ENCODE peak calls at places on chromosomes 2 and 18, in eight cellular contexts. L is CD4-positive, alpha-beta T cell; K is naive thymus-derived CD8-positive, alpha-beta T cell; O is nucleus accumbens; X is left lobe of liver; G is activated T-cell treated with anti-CD3 and anti-CD28 coated beads for 1 hour; M is HCT116; E is PC-3. A is an unnamed sample.

GRCh38 chr2:236742936-236743622 is 173.5 kb downstream of the ACKR3 start:
- DNase-seq in L (no peak), K (no peak), O (no peak), X (no peak), G (no peak), M (no peak), E (no peak), A (no peak)

GRCh38 chr18:28357785-28358401 is 181.0 kb upstream of the CDH2 start:
- DNase-seq in L (no peak), K (no peak), O (no peak), X (no peak), G (no peak), M (peak; percentile 18), E (peak; percentile 22), A (no peak)

GRCh38 chr2:1876352-1876751 is 132.0 kb upstream of the PXDN start:
- DNase-seq in L (no peak), K (no peak), O (no peak), X (no peak), G (no peak), M (no peak), E (no peak), A (no peak)

GRCh38 chr2:235963853-235964577 is 204.2 kb downstream of the GBX2 start:
- DNase-seq in L (no peak), K (no peak), O (no peak), X (no peak), G (no peak), M (no peak), E (no peak), A (no peak)

GRCh38 chr2:17621781-17622180 is 81.3 kb downstream of the VSNL1 start:
- DNase-seq in L (no peak), K (no peak), O (no peak), X (no peak), G (no peak), M (no peak), E (peak; percentile 46), A (no peak)

GRCh38 chr18:74625157-74625556 is 27.5 kb downstream of the ZNF407 start:
- DNase-seq in L (no peak), K (no peak), O (no peak), X (no peak), G (no peak), M (no peak), E (no peak), A (no peak)

GRCh38 chr2:27806311-27807059 is 35.0 kb downstream of the MRPL33 start:
- DNase-seq in L (no peak), K (no peak), O (no peak), X (no peak), G (no peak), M (no peak), E (no peak), A (no peak)

GRCh38 chr2:108428286-108429009 is 20.6 kb upstream of the GCC2 start:
- DNase-seq in L (no peak), K (no peak), O (no peak), X (no peak), G (no peak), M (no peak), E (no peak), A (no peak)

GRCh38 chr2:179302764-179303561 is 38.3 kb upstream of the SESTD1 start:
- DNase-seq in L (no peak), K (no peak), O (no peak), X (no peak), G (no peak), M (no peak), E (no peak), A (no peak)

GRCh38 chr18:31356025-31356424 is 20.6 kb upstream of the DSG4 start:
- DNase-seq in L (no peak), K (no peak), O (no peak), X (no peak), G (no peak), M (no peak), E (no peak), A (no peak)

GRCh38 chr2:112979731-112980130 is 1.9 kb downstream of the IL36G start:
- DNase-seq in L (no peak), K (no peak), O (no peak), X (no peak), G (no peak), M (no peak), E (no peak), A (no peak)

GRCh38 chr2:179991344-179991743 is 15.8 kb downstream of the CWC22 start:
- DNase-seq in L (no peak), K (no peak), O (no peak), X (no peak), G (no peak), M (no peak), E (peak; percentile 21), A (no peak)

GRCh38 chr18:55587341-55588000 is 521 bp downstream of the TCF4 start:
- DNase-seq in L (no peak), K (no peak), O (no peak), X (no peak), G (no peak), M (no peak), E (peak; percentile 24), A (peak; percentile 65)

GRCh38 chr2:5387421-5387820 is 304.8 kb upstream of the SOX11 start:
- DNase-seq in L (no peak), K (no peak), O (no peak), X (no peak), G (no peak), M (no peak), E (peak; percentile 16), A (no peak)

GRCh38 chr18:67516432-67517223 is at the start of gene DSEL:
- DNase-seq in L (peak; percentile 97), K (peak; percentile 97), O (peak; percentile 99), X (peak; percentile 99), G (peak; percentile 99), M (no peak), E (peak; percentile 89), A (peak; percentile 79)

GRCh38 chr2:144453039-144453336 is 66.9 kb downstream of the ZEB2 start:
- DNase-seq in L (no peak), K (no peak), O (no peak), X (no peak), G (no peak), M (no peak), E (peak; percentile 10), A (peak; percentile 54)